ENCODE peak calls at places on chromosomes 13 and 19, in six cellular contexts. One of them, this sample, is unnamed.

GRCh38 chr13:50991624-50992610 is 82.3 kb downstream of the RNASEH2B start:
- DNase-seq in DND-41: peak
- DNase-seq in psoas muscle: no peak
- DNase-seq in dorsolateral prefrontal cortex: no peak
- DNase-seq in right atrium auricular region: no peak
- DNase-seq in LNCaP clone FGC: no peak
- DNase-seq in this sample: peak

GRCh38 chr13:73058741-73059459 is at the start of gene KLF5:
- DNase-seq in DND-41: peak
- DNase-seq in psoas muscle: peak
- DNase-seq in dorsolateral prefrontal cortex: peak
- DNase-seq in right atrium auricular region: peak
- DNase-seq in LNCaP clone FGC: peak
- DNase-seq in this sample: peak

GRCh38 chr19:41939861-41940442 is 11.7 kb upstream of the ERFL start:
- DNase-seq in DND-41: no peak
- DNase-seq in psoas muscle: no peak
- DNase-seq in dorsolateral prefrontal cortex: no peak
- DNase-seq in right atrium auricular region: no peak
- DNase-seq in LNCaP clone FGC: no peak
- DNase-seq in this sample: peak

GRCh38 chr19:40422428-40423226 is 3.2 kb downstream of the SERTAD1 start:
- DNase-seq in DND-41: no peak
- DNase-seq in psoas muscle: no peak
- DNase-seq in dorsolateral prefrontal cortex: no peak
- DNase-seq in right atrium auricular region: no peak
- DNase-seq in LNCaP clone FGC: no peak
- DNase-seq in this sample: no peak

GRCh38 chr13:45880242-45880641 is 28.7 kb upstream of the SIAH3 start:
- DNase-seq in DND-41: no peak
- DNase-seq in psoas muscle: no peak
- DNase-seq in dorsolateral prefrontal cortex: no peak
- DNase-seq in right atrium auricular region: no peak
- DNase-seq in LNCaP clone FGC: no peak
- DNase-seq in this sample: no peak

GRCh38 chr19:2923510-2923909 is 21.3 kb downstream of the ZNF77 start:
- DNase-seq in DND-41: no peak
- DNase-seq in psoas muscle: no peak
- DNase-seq in dorsolateral prefrontal cortex: no peak
- DNase-seq in right atrium auricular region: no peak
- DNase-seq in LNCaP clone FGC: peak
- DNase-seq in this sample: no peak

GRCh38 chr13:110277357-110277950 is 29.5 kb downstream of the COL4A1 start:
- DNase-seq in DND-41: no peak
- DNase-seq in psoas muscle: no peak
- DNase-seq in dorsolateral prefrontal cortex: no peak
- DNase-seq in right atrium auricular region: peak
- DNase-seq in LNCaP clone FGC: no peak
- DNase-seq in this sample: no peak

GRCh38 chr13:38803566-38803965 is 116.7 kb downstream of the FREM2 start:
- DNase-seq in DND-41: no peak
- DNase-seq in psoas muscle: no peak
- DNase-seq in dorsolateral prefrontal cortex: no peak
- DNase-seq in right atrium auricular region: no peak
- DNase-seq in LNCaP clone FGC: no peak
- DNase-seq in this sample: no peak

GRCh38 chr19:29724102-29724641 is 9.1 kb upstream of the C19orf12 start:
- DNase-seq in DND-41: peak
- DNase-seq in psoas muscle: no peak
- DNase-seq in dorsolateral prefrontal cortex: no peak
- DNase-seq in right atrium auricular region: no peak
- DNase-seq in LNCaP clone FGC: no peak
- DNase-seq in this sample: peak

GRCh38 chr19:55088543-55089265 is 13.0 kb downstream of the EPS8L1 start:
- DNase-seq in DND-41: peak
- DNase-seq in psoas muscle: peak
- DNase-seq in dorsolateral prefrontal cortex: no peak
- DNase-seq in right atrium auricular region: peak
- DNase-seq in LNCaP clone FGC: no peak
- DNase-seq in this sample: peak

GRCh38 chr19:55528030-55528801 is 8.7 kb downstream of the SBK2 start:
- DNase-seq in DND-41: no peak
- DNase-seq in psoas muscle: no peak
- DNase-seq in dorsolateral prefrontal cortex: no peak
- DNase-seq in right atrium auricular region: no peak
- DNase-seq in LNCaP clone FGC: no peak
- DNase-seq in this sample: no peak

GRCh38 chr13:108470921-108471320 is 158.5 kb upstream of the MYO16 start:
- DNase-seq in DND-41: no peak
- DNase-seq in psoas muscle: no peak
- DNase-seq in dorsolateral prefrontal cortex: no peak
- DNase-seq in right atrium auricular region: no peak
- DNase-seq in LNCaP clone FGC: no peak
- DNase-seq in this sample: no peak

GRCh38 chr13:73365240-73365639 is 306.4 kb downstream of the KLF5 start:
- DNase-seq in DND-41: no peak
- DNase-seq in psoas muscle: no peak
- DNase-seq in dorsolateral prefrontal cortex: no peak
- DNase-seq in right atrium auricular region: no peak
- DNase-seq in LNCaP clone FGC: peak
- DNase-seq in this sample: no peak

GRCh38 chr13:111604087-111604486 is 283.6 kb downstream of the TEX29 start:
- DNase-seq in DND-41: no peak
- DNase-seq in psoas muscle: no peak
- DNase-seq in dorsolateral prefrontal cortex: no peak
- DNase-seq in right atrium auricular region: no peak
- DNase-seq in LNCaP clone FGC: no peak
- DNase-seq in this sample: no peak

GRCh38 chr19:57771417-57771816 is 1.9 kb downstream of the ZNF586 start:
- DNase-seq in DND-41: no peak
- DNase-seq in psoas muscle: no peak
- DNase-seq in dorsolateral prefrontal cortex: no peak
- DNase-seq in right atrium auricular region: no peak
- DNase-seq in LNCaP clone FGC: no peak
- DNase-seq in this sample: peak

GRCh38 chr13:50687545-50687944 is 155.9 kb downstream of the DLEU7 start:
- DNase-seq in DND-41: no peak
- DNase-seq in psoas muscle: no peak
- DNase-seq in dorsolateral prefrontal cortex: no peak
- DNase-seq in right atrium auricular region: no peak
- DNase-seq in LNCaP clone FGC: no peak
- DNase-seq in this sample: no peak

GRCh38 chr13:95800455-95800854 is 123.5 kb downstream of the DNAJC3 start:
- DNase-seq in DND-41: no peak
- DNase-seq in psoas muscle: no peak
- DNase-seq in dorsolateral prefrontal cortex: no peak
- DNase-seq in right atrium auricular region: no peak
- DNase-seq in LNCaP clone FGC: no peak
- DNase-seq in this sample: no peak

GRCh38 chr19:49853852-49854849 is 3.2 kb downstream of the PTOV1 start:
- DNase-seq in DND-41: no peak
- DNase-seq in psoas muscle: no peak
- DNase-seq in dorsolateral prefrontal cortex: no peak
- DNase-seq in right atrium auricular region: no peak
- DNase-seq in LNCaP clone FGC: no peak
- DNase-seq in this sample: no peak

GRCh38 chr13:99657848-99658265 is 156.6 kb downstream of the TM9SF2 start:
- DNase-seq in DND-41: no peak
- DNase-seq in psoas muscle: peak
- DNase-seq in dorsolateral prefrontal cortex: no peak
- DNase-seq in right atrium auricular region: peak
- DNase-seq in LNCaP clone FGC: no peak
- DNase-seq in this sample: no peak

GRCh38 chr13:76164290-76164689 is 528.2 kb downstream of the LMO7 start:
- DNase-seq in DND-41: no peak
- DNase-seq in psoas muscle: no peak
- DNase-seq in dorsolateral prefrontal cortex: no peak
- DNase-seq in right atrium auricular region: no peak
- DNase-seq in LNCaP clone FGC: no peak
- DNase-seq in this sample: no peak

GRCh38 chr13:24097064-24097463 is 63.5 kb upstream of the SPATA13 start:
- DNase-seq in DND-41: peak
- DNase-seq in psoas muscle: no peak
- DNase-seq in dorsolateral prefrontal cortex: no peak
- DNase-seq in right atrium auricular region: peak
- DNase-seq in LNCaP clone FGC: no peak
- DNase-seq in this sample: peak

GRCh38 chr13:33123066-33123940 is 107.1 kb downstream of the KL start:
- DNase-seq in DND-41: no peak
- DNase-seq in psoas muscle: no peak
- DNase-seq in dorsolateral prefrontal cortex: no peak
- DNase-seq in right atrium auricular region: no peak
- DNase-seq in LNCaP clone FGC: no peak
- DNase-seq in this sample: no peak

GRCh38 chr19:10343495-10343894 is 4.1 kb upstream of the ICAM3 start:
- DNase-seq in DND-41: no peak
- DNase-seq in psoas muscle: no peak
- DNase-seq in dorsolateral prefrontal cortex: no peak
- DNase-seq in right atrium auricular region: no peak
- DNase-seq in LNCaP clone FGC: no peak
- DNase-seq in this sample: no peak

GRCh38 chr19:10339977-10340376 is 553 bp upstream of the ICAM3 start:
- DNase-seq in DND-41: no peak
- DNase-seq in psoas muscle: no peak
- DNase-seq in dorsolateral prefrontal cortex: no peak
- DNase-seq in right atrium auricular region: no peak
- DNase-seq in LNCaP clone FGC: no peak
- DNase-seq in this sample: no peak

GRCh38 chr19:10346509-10346908 is 7.1 kb upstream of the ICAM3 start:
- DNase-seq in DND-41: no peak
- DNase-seq in psoas muscle: no peak
- DNase-seq in dorsolateral prefrontal cortex: no peak
- DNase-seq in right atrium auricular region: peak
- DNase-seq in LNCaP clone FGC: no peak
- DNase-seq in this sample: no peak

GRCh38 chr19:10339380-10339960 is at the start of gene ICAM3:
- DNase-seq in DND-41: peak
- DNase-seq in psoas muscle: no peak
- DNase-seq in dorsolateral prefrontal cortex: no peak
- DNase-seq in right atrium auricular region: no peak
- DNase-seq in LNCaP clone FGC: no peak
- DNase-seq in this sample: peak

DNA sequence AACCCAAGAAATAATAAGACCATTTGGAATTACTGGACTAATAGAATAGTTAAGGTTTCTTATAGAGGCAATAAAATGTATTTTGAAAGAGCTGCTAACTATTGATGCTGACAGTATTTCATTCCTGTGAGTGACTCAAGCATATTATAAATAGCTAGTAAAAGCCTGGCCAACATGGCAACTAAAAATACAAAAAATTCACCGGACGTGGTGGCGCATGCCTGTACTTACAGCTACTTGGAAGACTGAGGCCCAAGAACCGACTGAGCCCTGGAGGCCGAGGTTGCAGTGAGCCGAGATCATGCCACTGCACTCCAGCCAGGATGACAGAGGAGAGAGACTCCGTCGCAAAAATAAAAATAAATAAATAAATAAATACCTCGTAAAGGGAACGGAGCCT is 5.4 kb upstream of the ICAM3 start:
- DNase-seq in DND-41: no peak
- DNase-seq in psoas muscle: no peak
- DNase-seq in dorsolateral prefrontal cortex: no peak
- DNase-seq in right atrium auricular region: no peak
- DNase-seq in LNCaP clone FGC: no peak
- DNase-seq in this sample: no peak
- H3K4me3 ChIP-seq in DND-41: no peak
- H3K4me3 ChIP-seq in psoas muscle: no peak
- H3K4me3 ChIP-seq in dorsolateral prefrontal cortex: no peak
- H3K4me3 ChIP-seq in right atrium auricular region: no peak
- H3K4me3 ChIP-seq in LNCaP clone FGC: no peak
- H3K4me3 ChIP-seq in this sample: no peak

GRCh38 chr19:9498183-9498902 is at the start of gene ZNF560:
- DNase-seq in DND-41: no peak
- DNase-seq in psoas muscle: no peak
- DNase-seq in dorsolateral prefrontal cortex: no peak
- DNase-seq in right atrium auricular region: no peak
- DNase-seq in LNCaP clone FGC: no peak
- DNase-seq in this sample: no peak
- TF ChIP-seq CTCF in DND-41: no peak
- TF ChIP-seq CTCF in psoas muscle: no peak
- TF ChIP-seq CTCF in dorsolateral prefrontal cortex: no peak
- TF ChIP-seq CTCF in right atrium auricular region: no peak
- TF ChIP-seq CTCF in LNCaP clone FGC: no peak
- TF ChIP-seq CTCF in this sample: no peak

GRCh38 chr19:18435185-18435841 is 2.6 kb downstream of the ISYNA1 start:
- DNase-seq in DND-41: no peak
- DNase-seq in psoas muscle: no peak
- DNase-seq in dorsolateral prefrontal cortex: no peak
- DNase-seq in right atrium auricular region: no peak
- DNase-seq in LNCaP clone FGC: no peak
- DNase-seq in this sample: no peak

GRCh38 chr19:18432275-18433038 is 5.5 kb downstream of the ISYNA1 start:
- DNase-seq in DND-41: no peak
- DNase-seq in psoas muscle: no peak
- DNase-seq in dorsolateral prefrontal cortex: no peak
- DNase-seq in right atrium auricular region: no peak
- DNase-seq in LNCaP clone FGC: no peak
- DNase-seq in this sample: no peak

GRCh38 chr19:18433039-18433691 is 4.8 kb downstream of the ISYNA1 start:
- DNase-seq in DND-41: no peak
- DNase-seq in psoas muscle: no peak
- DNase-seq in dorsolateral prefrontal cortex: no peak
- DNase-seq in right atrium auricular region: no peak
- DNase-seq in LNCaP clone FGC: no peak
- DNase-seq in this sample: peak

GRCh38 chr19:18434411-18435184 is 3.3 kb downstream of the ISYNA1 start:
- DNase-seq in DND-41: no peak
- DNase-seq in psoas muscle: no peak
- DNase-seq in dorsolateral prefrontal cortex: no peak
- DNase-seq in right atrium auricular region: no peak
- DNase-seq in LNCaP clone FGC: no peak
- DNase-seq in this sample: no peak

GRCh38 chr19:18433735-18434398 is 4.1 kb downstream of the ISYNA1 start:
- DNase-seq in DND-41: no peak
- DNase-seq in psoas muscle: no peak
- DNase-seq in dorsolateral prefrontal cortex: no peak
- DNase-seq in right atrium auricular region: no peak
- DNase-seq in LNCaP clone FGC: no peak
- DNase-seq in this sample: no peak
- H3K4me3 ChIP-seq in DND-41: no peak
- H3K4me3 ChIP-seq in psoas muscle: peak
- H3K4me3 ChIP-seq in dorsolateral prefrontal cortex: peak
- H3K4me3 ChIP-seq in right atrium auricular region: peak
- H3K4me3 ChIP-seq in LNCaP clone FGC: no peak
- H3K4me3 ChIP-seq in this sample: peak

GRCh38 chr13:97574926-97575325 is 141.0 kb downstream of the RAP2A start:
- DNase-seq in DND-41: peak
- DNase-seq in psoas muscle: no peak
- DNase-seq in dorsolateral prefrontal cortex: no peak
- DNase-seq in right atrium auricular region: no peak
- DNase-seq in LNCaP clone FGC: no peak
- DNase-seq in this sample: peak
- TF ChIP-seq CTCF in DND-41: peak
- TF ChIP-seq CTCF in psoas muscle: peak
- TF ChIP-seq CTCF in dorsolateral prefrontal cortex: peak
- TF ChIP-seq CTCF in right atrium auricular region: no peak
- TF ChIP-seq CTCF in LNCaP clone FGC: peak
- TF ChIP-seq CTCF in this sample: peak